ENCODE peak calls at places on chromosomes 4 and X, in four cellular contexts. One of them, this sample, is unnamed.

GRCh38 chr4:11367371-11367770 is 61.3 kb downstream of the HS3ST1 start:
- DNase-seq in immature natural killer cell: no peak
- DNase-seq in anterior cingulate cortex: peak; percentile 54
- DNase-seq in AG04449: no peak
- DNase-seq in this sample: peak; percentile 87

GRCh38 chrX:21926527-21927278 is 13.8 kb upstream of the SMS start:
- DNase-seq in immature natural killer cell: no peak
- DNase-seq in anterior cingulate cortex: no peak
- DNase-seq in AG04449: peak; percentile 86
- DNase-seq in this sample: no peak

GRCh38 chrX:18351774-18352173 is 2.7 kb downstream of the SCML2 start:
- DNase-seq in immature natural killer cell: no peak
- DNase-seq in anterior cingulate cortex: no peak
- DNase-seq in AG04449: no peak
- DNase-seq in this sample: peak; percentile 66

GRCh38 chr4:164438321-164438720 is 315.6 kb upstream of the SMIM31 start:
- DNase-seq in immature natural killer cell: no peak
- DNase-seq in anterior cingulate cortex: no peak
- DNase-seq in AG04449: no peak
- DNase-seq in this sample: no peak

GRCh38 chrX:100643943-100644587 is at the start of gene SRPX2:
- DNase-seq in immature natural killer cell: no peak
- DNase-seq in anterior cingulate cortex: peak; percentile 4
- DNase-seq in AG04449: peak; percentile 73
- DNase-seq in this sample: no peak

GRCh38 chr4:83599183-83599582 is 63.3 kb downstream of the GPAT3 start:
- DNase-seq in immature natural killer cell: no peak
- DNase-seq in anterior cingulate cortex: no peak
- DNase-seq in AG04449: no peak
- DNase-seq in this sample: peak; percentile 2

GRCh38 chr4:140071806-140072205 is 82.2 kb downstream of the MAML3 start:
- DNase-seq in immature natural killer cell: peak; percentile 81
- DNase-seq in anterior cingulate cortex: no peak
- DNase-seq in AG04449: peak; percentile 89
- DNase-seq in this sample: peak; percentile 16

GRCh38 chrX:30589146-30589888 is 11.8 kb upstream of the TASL start:
- DNase-seq in immature natural killer cell: no peak
- DNase-seq in anterior cingulate cortex: no peak
- DNase-seq in AG04449: no peak
- DNase-seq in this sample: no peak

GRCh38 chr4:71944956-71945355 is 86.8 kb upstream of the NPFFR2 start:
- DNase-seq in immature natural killer cell: no peak
- DNase-seq in anterior cingulate cortex: no peak
- DNase-seq in AG04449: no peak
- DNase-seq in this sample: no peak

GRCh38 chr4:168654206-168655174 is 157.6 kb downstream of the PALLD start:
- DNase-seq in immature natural killer cell: no peak
- DNase-seq in anterior cingulate cortex: no peak
- DNase-seq in AG04449: no peak
- DNase-seq in this sample: peak; percentile 93

GRCh38 chr4:10090467-10091250 is 25.9 kb downstream of the WDR1 start:
- DNase-seq in immature natural killer cell: no peak
- DNase-seq in anterior cingulate cortex: no peak
- DNase-seq in AG04449: no peak
- DNase-seq in this sample: no peak

GRCh38 chr4:100721077-100721476 is 203.3 kb upstream of the EMCN start:
- DNase-seq in immature natural killer cell: no peak
- DNase-seq in anterior cingulate cortex: no peak
- DNase-seq in AG04449: no peak
- DNase-seq in this sample: peak; percentile 27

GRCh38 chr4:160038560-160038959 is 935.7 kb downstream of the RAPGEF2 start:
- DNase-seq in immature natural killer cell: no peak
- DNase-seq in anterior cingulate cortex: no peak
- DNase-seq in AG04449: no peak
- DNase-seq in this sample: peak; percentile 35

GRCh38 chrX:54413753-54414152 is 26.5 kb upstream of the TSR2 start:
- DNase-seq in immature natural killer cell: no peak
- DNase-seq in anterior cingulate cortex: no peak
- DNase-seq in AG04449: no peak
- DNase-seq in this sample: no peak

GRCh38 chr4:151093203-151093602 is 6.2 kb upstream of the RPS3A start:
- DNase-seq in immature natural killer cell: no peak
- DNase-seq in anterior cingulate cortex: no peak
- DNase-seq in AG04449: no peak
- DNase-seq in this sample: no peak

GRCh38 chr4:21991050-21991449 is 42.5 kb upstream of the KCNIP4 start:
- DNase-seq in immature natural killer cell: no peak
- DNase-seq in anterior cingulate cortex: no peak
- DNase-seq in AG04449: no peak
- DNase-seq in this sample: no peak

GRCh38 chrX:79270401-79270800 is 96.7 kb downstream of the ITM2A start:
- DNase-seq in immature natural killer cell: peak; percentile 51
- DNase-seq in anterior cingulate cortex: no peak
- DNase-seq in AG04449: no peak
- DNase-seq in this sample: no peak

GRCh38 chr4:21792736-21793135 is 155.8 kb downstream of the KCNIP4 start:
- DNase-seq in immature natural killer cell: no peak
- DNase-seq in anterior cingulate cortex: no peak
- DNase-seq in AG04449: no peak
- DNase-seq in this sample: no peak

GRCh38 chr4:53490965-53491622 is 100.2 kb downstream of the LNX1 start:
- DNase-seq in immature natural killer cell: no peak
- DNase-seq in anterior cingulate cortex: no peak
- DNase-seq in AG04449: peak; percentile 83
- DNase-seq in this sample: peak; percentile 51

GRCh38 chr4:103934178-103934789 is 214.5 kb upstream of the TACR3 start:
- DNase-seq in immature natural killer cell: peak; percentile 1
- DNase-seq in anterior cingulate cortex: no peak
- DNase-seq in AG04449: no peak
- DNase-seq in this sample: peak; percentile 58

GRCh38 chr4:48031802-48032525 is 15.4 kb downstream of the NIPAL1 start:
- DNase-seq in immature natural killer cell: no peak
- DNase-seq in anterior cingulate cortex: peak; percentile 4
- DNase-seq in AG04449: no peak
- DNase-seq in this sample: no peak